ENCODE peak calls at places on chromosomes 5 and 9, in nine cellular contexts. E is naive thymus-derived CD4-positive, alpha-beta T cell; O is adrenal gland; U is heart left ventricle; V is endodermal cell; K is pancreas; B is left lung; T is H7; M is IMR-90. J is an unnamed sample.
A peak's percentile ranks its signal among the peaks of the same experiment; 100 is the strongest.

GRCh38 chr5:128546658-128547281 is 8.7 kb upstream of the FBN2 start:
- DNase-seq in V (peak; percentile 73), T (no peak), B (no peak), M (no peak), U (no peak), K (no peak), O (no peak), E (no peak), J (no peak)

GRCh38 chr5:143456952-143457547 is 53.6 kb upstream of the NR3C1 start:
- DNase-seq in V (no peak), O (no peak), B (no peak), T (no peak), K (no peak), E (no peak), U (no peak), M (peak; percentile 76), J (no peak)

GRCh38 chr5:158061451-158061850 is 202.5 kb upstream of the CLINT1 start:
- DNase-seq in M (no peak), K (no peak), B (no peak), V (no peak), U (no peak), O (no peak), E (no peak), T (no peak), J (no peak)

GRCh38 chr9:118094387-118094786 is 390.2 kb downstream of the TLR4 start:
- DNase-seq in K (no peak), U (no peak), B (no peak), E (no peak), V (no peak), O (no peak), T (no peak), M (no peak), J (no peak)

GRCh38 chr5:159002201-159002600 is 97.5 kb downstream of the EBF1 start:
- DNase-seq in B (no peak), O (no peak), E (no peak), M (no peak), K (no peak), V (no peak), U (no peak), T (no peak), J (no peak)

GRCh38 chr5:163661358-163661757 is 155.9 kb downstream of the MAT2B start:
- DNase-seq in U (no peak), O (no peak), T (no peak), B (no peak), V (no peak), M (no peak), E (no peak), K (no peak), J (peak; percentile 46)

GRCh38 chr9:131236761-131237160 is 39.5 kb downstream of the FAM78A start:
- DNase-seq in E (no peak), V (no peak), M (no peak), U (no peak), K (no peak), B (no peak), O (no peak), T (no peak), J (no peak)

GRCh38 chr9:101569736-101570501 is 24.9 kb downstream of the PPP3R2 start:
- DNase-seq in U (no peak), V (no peak), E (peak; percentile 85), T (no peak), O (no peak), B (no peak), K (no peak), M (no peak), J (no peak)

GRCh38 chr9:136784249-136784996 is 6.7 kb upstream of the TMEM141 start:
- DNase-seq in U (no peak), B (no peak), T (peak; percentile 68), V (no peak), K (no peak), O (no peak), M (no peak), E (no peak), J (peak; percentile 56)

GRCh38 chr5:79193643-79194042 is 42.3 kb upstream of the JMY start:
- DNase-seq in U (no peak), O (peak; percentile 45), V (no peak), E (no peak), T (no peak), B (no peak), K (no peak), M (peak; percentile 16), J (no peak)

GRCh38 chr5:45800331-45800730 is 104.2 kb upstream of the HCN1 start:
- DNase-seq in K (no peak), V (no peak), E (no peak), M (no peak), T (no peak), U (peak; percentile 37), B (peak; percentile 47), O (no peak), J (no peak)

GRCh38 chr5:130545291-130545690 is 619.8 kb downstream of the HINT1 start:
- DNase-seq in E (no peak), K (no peak), U (no peak), B (no peak), O (no peak), T (no peak), M (no peak), V (no peak), J (no peak)

GRCh38 chr9:126672634-126673284 is 59.0 kb downstream of the LMX1B start:
- DNase-seq in U (no peak), V (no peak), E (no peak), M (no peak), K (no peak), T (peak; percentile 69), O (no peak), B (no peak), J (no peak)

GRCh38 chr9:92686954-92687353 is 17.0 kb upstream of the IPPK start:
- DNase-seq in B (no peak), K (no peak), M (no peak), E (no peak), V (peak; percentile 66), O (no peak), U (no peak), T (no peak), J (no peak)

GRCh38 chr9:136733611-136734010 is 9.1 kb downstream of the LCN10 start:
- DNase-seq in U (no peak), V (no peak), B (peak; percentile 58), M (no peak), E (no peak), T (no peak), O (no peak), K (no peak), J (no peak)

GRCh38 chr9:17969232-17969631 is 390.4 kb downstream of the SH3GL2 start:
- DNase-seq in V (no peak), O (no peak), K (no peak), T (no peak), E (no peak), B (no peak), M (no peak), U (no peak), J (no peak)

GRCh38 chr9:99762470-99762869 is 59.2 kb upstream of the NR4A3 start:
- DNase-seq in M (no peak), U (no peak), V (no peak), B (no peak), E (no peak), T (no peak), O (no peak), K (no peak), J (no peak)

GRCh38 chr5:65199988-65200668 is 281.6 kb downstream of the ADAMTS6 start:
- DNase-seq in K (no peak), V (no peak), T (no peak), U (no peak), O (no peak), B (no peak), M (peak; percentile 83), E (no peak), J (no peak)

GRCh38 chr9:69153707-69154521 is 20.2 kb upstream of the TJP2 start:
- DNase-seq in U (no peak), T (no peak), K (no peak), M (no peak), B (no peak), V (peak; percentile 38), O (no peak), E (no peak), J (no peak)

GRCh38 chr5:92265804-92266203 is 882.7 kb upstream of the ARRDC3 start:
- DNase-seq in T (no peak), U (no peak), B (no peak), O (no peak), M (no peak), K (no peak), V (no peak), E (no peak), J (no peak)
- H3K36me3 ChIP-seq in T (no peaks in the 10 kb centered on the region), U (no peaks in the 10 kb centered on the region), B (no peaks in the 10 kb centered on the region), O (no peaks in the 10 kb centered on the region), M (no peaks in the 10 kb centered on the region), K (no peaks in the 10 kb centered on the region), V (no peaks in the 10 kb centered on the region), E (no peaks in the 10 kb centered on the region), J (no peaks in the 10 kb centered on the region)

DNA sequence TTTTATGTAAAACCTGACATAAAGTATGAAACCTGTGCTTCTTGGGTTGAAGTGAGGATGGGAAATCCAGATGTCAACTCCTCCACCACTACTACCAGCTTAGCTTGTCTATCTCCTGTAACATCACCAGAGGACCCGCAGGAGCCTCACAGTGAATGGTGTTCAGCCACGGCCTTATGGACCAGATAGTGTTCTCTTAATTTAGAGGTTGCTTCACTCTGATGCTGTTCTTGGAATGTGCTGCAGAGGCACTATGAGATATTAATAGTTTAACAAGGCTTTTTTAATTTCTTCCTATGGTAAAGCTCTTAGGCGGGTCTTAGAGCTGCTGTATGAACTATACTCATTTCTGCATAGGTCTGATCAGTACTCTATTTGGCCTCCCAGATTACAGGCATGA is 27.9 kb downstream of the NFX1 start:
- DNase-seq in E (no peak), B (no peak), M (no peak), O (no peak), U (no peak), V (no peak), T (no peak), K (no peak), J (no peak)
- H3K36me3 ChIP-seq in E (peaks cover 40% of the 10 kb centered on the region), B (peaks cover 99% of the 10 kb centered on the region), M (peaks cover 47% of the 10 kb centered on the region), O (no peaks in the 10 kb centered on the region), U (peaks cover 98% of the 10 kb centered on the region), V (peaks cover 92% of the 10 kb centered on the region), T (peaks cover 13% of the 10 kb centered on the region), K (peaks cover 33% of the 10 kb centered on the region), J (peaks cover 20% of the 10 kb centered on the region)

GRCh38 chr5:14450055-14450524 is 131.5 kb upstream of the OTULINL start:
- DNase-seq in O (no peak), V (no peak), T (no peak), B (no peak), M (peak; percentile 92), U (no peak), E (no peak), K (no peak), J (no peak)
- H3K36me3 ChIP-seq in O (no peaks in the 10 kb centered on the region), V (peaks cover 10% of the 10 kb centered on the region), T (no peaks in the 10 kb centered on the region), B (peaks cover 9% of the 10 kb centered on the region), M (peaks cover 35% of the 10 kb centered on the region), U (peaks cover 4% of the 10 kb centered on the region), E (no peaks in the 10 kb centered on the region), K (no peaks in the 10 kb centered on the region), J (no peaks in the 10 kb centered on the region)

DNA sequence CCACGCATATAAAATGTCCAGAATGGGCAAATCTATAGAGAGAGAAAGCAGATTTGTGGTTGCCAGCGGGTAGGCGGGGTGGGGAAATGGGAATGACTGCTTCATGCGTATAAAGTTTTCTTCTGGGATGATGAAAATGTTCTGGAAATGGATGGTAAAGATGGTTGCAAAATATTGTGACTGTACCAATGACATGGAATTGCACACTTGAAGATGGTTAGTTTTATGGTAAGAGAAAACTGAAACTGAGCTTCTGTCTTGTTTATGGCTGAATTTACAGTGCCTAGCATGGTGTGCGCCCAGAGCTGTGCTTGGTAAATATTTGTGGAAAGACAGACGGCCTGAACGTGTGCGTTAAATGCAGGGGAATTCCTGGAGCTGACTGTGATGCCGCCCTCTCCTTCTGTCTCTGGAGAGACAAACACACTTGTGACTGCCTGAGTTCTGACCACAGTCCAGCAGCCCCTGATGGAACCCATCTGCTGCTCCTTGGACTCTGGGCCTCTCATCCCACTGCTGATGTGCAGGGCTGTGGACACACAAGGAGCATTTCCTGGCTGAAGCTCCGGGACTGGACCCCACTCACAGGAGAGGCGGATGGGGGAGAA is 8.6 kb upstream of the PTGES start:
- DNase-seq in E (no peak), U (peak; percentile 74), O (peak; percentile 29), B (no peak), M (peak; percentile 92), T (no peak), K (no peak), V (no peak), J (peak; percentile 73)
- H3K36me3 ChIP-seq in E (no peaks in the 10 kb centered on the region), U (no peaks in the 10 kb centered on the region), O (no peaks in the 10 kb centered on the region), B (no peaks in the 10 kb centered on the region), M (no peaks in the 10 kb centered on the region), T (no peaks in the 10 kb centered on the region), K (no peaks in the 10 kb centered on the region), V (no peaks in the 10 kb centered on the region), J (no peaks in the 10 kb centered on the region)

J was measured in colonic mucosa.